ENCODE peak calls at places on chromosome 11, in five cellular contexts. K is CD4-positive, CD25-positive, alpha-beta regulatory T cell; W is mesenchymal stem cell; A is neural progenitor cell; H is Karpas-422. D is an unnamed sample.
A peak's percentile ranks its signal among the peaks of the same experiment; 100 is the strongest.

GRCh38 chr11:70595452-70595851 is 197.1 kb downstream of the CTTN start:
- DNase-seq in A (no peak), H (no peak), K (no peak), W (no peak), D (no peak)

GRCh38 chr11:19557720-19558140 is 154.9 kb upstream of the NAV2 start:
- DNase-seq in K (peak; percentile 29), A (peak; percentile 89), W (peak; percentile 71), H (peak; percentile 88), D (peak; percentile 33)

GRCh38 chr11:1153105-1153950 is 4.4 kb upstream of the MUC5AC start:
- DNase-seq in H (no peak), W (no peak), K (no peak), A (no peak), D (no peak)

GRCh38 chr11:35115688-35116030 is 23.3 kb upstream of the CD44 start:
- DNase-seq in K (no peak), W (peak; percentile 67), A (no peak), H (no peak), D (no peak)

GRCh38 chr11:72411623-72412532 is 22.5 kb downstream of the CLPB start:
- DNase-seq in H (no peak), K (no peak), A (peak; percentile 38), W (no peak), D (peak; percentile 67)

GRCh38 chr11:15519124-15519791 is 404.5 kb downstream of the INSC start:
- DNase-seq in K (no peak), H (no peak), W (no peak), A (no peak), D (peak; percentile 15)

GRCh38 chr11:26820739-26821138 is 98.9 kb upstream of the SLC5A12 start:
- DNase-seq in K (no peak), A (no peak), W (peak; percentile 34), H (no peak), D (no peak)

GRCh38 chr11:71301046-71301857 is 48.9 kb upstream of the SHANK2 start:
- DNase-seq in K (no peak), W (no peak), A (no peak), H (no peak), D (no peak)

GRCh38 chr11:86678823-86679222 is 6.4 kb upstream of the ME3 start:
- DNase-seq in W (peak; percentile 77), K (no peak), A (peak; percentile 82), H (no peak), D (no peak)

GRCh38 chr11:898160-898517 is 12.5 kb downstream of the CHID1 start:
- DNase-seq in K (no peak), H (no peak), A (peak; percentile 73), W (peak; percentile 26), D (no peak)

GRCh38 chr11:117796456-117797428 is at the start of gene DSCAML1:
- DNase-seq in A (peak; percentile 75), W (no peak), K (no peak), H (no peak), D (no peak)

GRCh38 chr11:104462346-104462745 is 298.4 kb upstream of the PDGFD start:
- DNase-seq in A (no peak), W (peak; percentile 67), K (no peak), H (no peak), D (no peak)

GRCh38 chr11:98110030-98110429 is 910.7 kb upstream of the CNTN5 start:
- DNase-seq in K (no peak), W (no peak), A (no peak), H (no peak), D (no peak)

GRCh38 chr11:128551641-128552335 is 35.6 kb downstream of the ETS1 start:
- DNase-seq in W (no peak), A (no peak), H (peak; percentile 92), K (no peak), D (peak; percentile 89)

GRCh38 chr11:47415949-47416472 is 7.6 kb downstream of the SLC39A13 start:
- DNase-seq in K (no peak), H (no peak), A (peak; percentile 29), W (peak; percentile 90), D (no peak)

GRCh38 chr11:47615249-47615648 is 21.0 kb upstream of the C1QTNF4 start:
- DNase-seq in H (no peak), A (no peak), K (no peak), W (no peak), D (no peak)

GRCh38 chr11:19101803-19102520 is 15.0 kb upstream of the ZDHHC13 start:
- DNase-seq in W (peak; percentile 25), A (no peak), H (no peak), K (no peak), D (no peak)

GRCh38 chr11:92846542-92847125 is 122.8 kb upstream of the MTNR1B start:
- DNase-seq in K (no peak), W (no peak), A (no peak), H (no peak), D (no peak)

GRCh38 chr11:134505125-134505524 is 93.1 kb upstream of the B3GAT1 start:
- DNase-seq in W (no peak), A (no peak), H (no peak), K (no peak), D (no peak)

GRCh38 chr11:10139656-10140055 is 154.4 kb downstream of the SBF2 start:
- DNase-seq in H (no peak), K (no peak), W (peak; percentile 38), A (no peak), D (no peak)

GRCh38 chr11:110128161-110128560 is 35.0 kb downstream of the ZC3H12C start:
- DNase-seq in H (no peak), W (peak; percentile 44), K (no peak), A (peak; percentile 93), D (no peak)

GRCh38 chr11:126317681-126318641 is 14.1 kb downstream of the DCPS start:
- DNase-seq in H (no peak), A (no peak), W (peak; percentile 78), K (no peak), D (no peak)

GRCh38 chr11:20592741-20593140 is 6.7 kb upstream of the SLC6A5 start:
- DNase-seq in A (no peak), W (no peak), H (no peak), K (no peak), D (no peak)

GRCh38 chr11:47659273-47659672 is 16.9 kb upstream of the MTCH2 start:
- DNase-seq in K (no peak), H (no peak), W (no peak), A (no peak), D (no peak)

GRCh38 chr11:131850507-131850906 is 480.1 kb downstream of the NTM start:
- DNase-seq in K (no peak), H (no peak), A (peak; percentile 50), W (no peak), D (no peak)

GRCh38 chr11:36048496-36049247 is 104.8 kb downstream of the LDLRAD3 start:
- DNase-seq in K (no peak), H (no peak), A (no peak), W (peak; percentile 66), D (no peak)

GRCh38 chr11:75508051-75508561 is 17.6 kb downstream of the GDPD5 start:
- DNase-seq in W (no peak), A (no peak), K (peak; percentile 41), H (peak; percentile 93), D (no peak)

GRCh38 chr11:74493816-74494630 is 499 bp upstream of the LIPT2 start:
- DNase-seq in H (no peak), K (no peak), W (no peak), A (no peak), D (no peak)

GRCh38 chr11:125235006-125235405 is 70.5 kb downstream of the PKNOX2 start:
- DNase-seq in W (no peak), H (no peak), A (peak; percentile 53), K (no peak), D (no peak)

GRCh38 chr11:119729581-119730346 is 764 bp upstream of the NECTIN1 start:
- DNase-seq in H (no peak), W (peak; percentile 65), K (no peak), A (peak; percentile 59), D (no peak)

GRCh38 chr11:86740628-86741488 is 59.5 kb upstream of the PRSS23 start:
- DNase-seq in A (peak; percentile 11), H (no peak), W (peak; percentile 96), K (no peak), D (no peak)

GRCh38 chr11:86696451-86696850 is 24.0 kb upstream of the ME3 start:
- DNase-seq in W (no peak), H (no peak), A (no peak), K (no peak), D (no peak)

GRCh38 chr11:114027941-114028340 is 31.6 kb upstream of the ZBTB16 start:
- DNase-seq in H (no peak), W (no peak), K (no peak), A (no peak), D (no peak)
- H3K36me3 ChIP-seq in H (no peaks in the 10 kb centered on the region), W (no peaks in the 10 kb centered on the region), K (no peaks in the 10 kb centered on the region), A (no peaks in the 10 kb centered on the region), D (no peaks in the 10 kb centered on the region)

GRCh38 chr11:76648061-76648460 is 22.5 kb downstream of the LRRC32 start:
- DNase-seq in H (no peak), W (no peak), K (no peak), A (no peak), D (no peak)
- H3K27me3 ChIP-seq in H (no peaks in the 10 kb centered on the region), W (no peaks in the 10 kb centered on the region), K (no peaks in the 10 kb centered on the region), A (no peaks in the 10 kb centered on the region), D (peaks cover 2% of the 10 kb centered on the region)

GRCh38 chr11:62883677-62884076 is 3.0 kb downstream of the SLC3A2 start:
- DNase-seq in W (no peak), K (no peak), A (no peak), H (no peak), D (no peak)

GRCh38 chr11:62882428-62882742 is 1.7 kb downstream of the SLC3A2 start:
- DNase-seq in A (no peak), W (no peak), K (no peak), H (no peak), D (no peak)

GRCh38 chr11:62881579-62882427 is 1.1 kb downstream of the SLC3A2 start:
- DNase-seq in A (peak; percentile 92), W (peak; percentile 98), K (peak; percentile 93), H (peak; percentile 84), D (no peak)

GRCh38 chr11:62880803-62881578 is at the start of gene SLC3A2:
- DNase-seq in W (peak; percentile 88), A (peak; percentile 93), H (peak; percentile 94), K (peak; percentile 81), D (peak; percentile 92)

GRCh38 chr11:62882811-62883496 is 2.3 kb downstream of the SLC3A2 start:
- DNase-seq in W (no peak), H (peak; percentile 36), K (no peak), A (no peak), D (no peak)
- H3K36me3 ChIP-seq in W (peaks cover 44% of the 10 kb centered on the region), H (peaks cover 51% of the 10 kb centered on the region), K (peaks cover 53% of the 10 kb centered on the region), A (peaks cover 6% of the 10 kb centered on the region), D (peaks cover 34% of the 10 kb centered on the region)

DNA sequence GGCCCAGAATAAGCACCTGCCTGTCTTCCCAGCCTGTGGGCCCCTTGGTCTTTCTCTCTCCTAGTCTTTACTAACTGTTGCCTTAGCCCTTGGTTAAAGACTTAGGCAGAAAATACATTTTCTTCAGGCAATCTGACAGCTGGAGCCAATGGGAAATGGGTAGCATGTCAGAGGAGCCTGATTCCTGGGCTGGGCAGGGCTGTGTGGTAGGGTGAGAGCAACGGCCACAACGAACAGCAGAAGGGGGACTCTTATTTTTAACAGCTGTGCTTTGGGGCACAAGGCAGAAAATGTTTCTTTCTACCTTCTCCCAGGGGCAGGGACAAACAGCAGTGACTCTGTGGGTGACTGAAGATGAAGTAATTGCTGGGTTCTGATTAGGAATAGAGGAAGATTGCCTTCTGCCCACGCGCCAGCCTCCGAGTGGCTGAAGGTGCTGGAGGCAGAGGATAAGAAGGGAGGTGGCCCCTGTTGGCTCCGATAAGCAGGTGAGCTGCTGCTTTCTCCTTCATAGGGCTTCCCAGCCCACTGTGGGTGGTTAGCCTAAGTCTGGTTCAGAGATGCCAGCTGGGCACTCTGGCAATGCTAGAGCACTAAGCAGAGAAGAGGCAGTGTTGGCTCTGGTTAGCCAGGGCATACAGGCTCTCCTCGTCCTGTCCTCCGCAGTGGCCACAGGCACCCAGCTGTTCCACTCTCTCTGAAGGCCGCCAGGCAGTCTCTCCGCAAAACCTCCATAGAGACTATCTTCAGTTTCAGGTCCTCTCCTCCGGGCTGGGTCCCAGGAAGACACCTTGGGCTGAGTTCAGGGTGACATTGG is 1.5 kb downstream of the YPEL4 start:
- DNase-seq in K (no peak), A (no peak), W (peak; percentile 33), H (no peak), D (no peak)
- H3K27me3 ChIP-seq in K (peaks cover 33% of the 10 kb centered on the region), A (no peaks in the 10 kb centered on the region), W (peaks cover 16% of the 10 kb centered on the region), H (no peaks in the 10 kb centered on the region), D (peaks cover 3% of the 10 kb centered on the region)